ENCODE peak calls at places on chromosome 19, in five cellular contexts. D is fibroblast of mammary gland; J is CD4-positive, alpha-beta T cell; X is ovary; K is left ventricle myocardium inferior. W is an unnamed sample.

GRCh38 chr19:608155-609000 is 18.7 kb downstream of the HCN2 start:
- DNase-seq in D (no peak), J (no peak), X (no peak), K (no peak), W (no peak)

GRCh38 chr19:50667759-50668231 is 18.6 kb downstream of the C19orf81 start:
- DNase-seq in D (no peak), J (no peak), X (no peak), K (no peak), W (no peak)

GRCh38 chr19:53789708-53790678 is 34.1 kb downstream of the NLRP12 start:
- DNase-seq in D (no peak), J (no peak), X (no peak), K (no peak), W (no peak)

GRCh38 chr19:31518216-31518615 is 169.0 kb upstream of the TSHZ3 start:
- DNase-seq in D (no peak), J (no peak), X (no peak), K (no peak), W (no peak)

GRCh38 chr19:13082192-13083007 is 20.3 kb downstream of the LYL1 start:
- DNase-seq in D (peak; percentile 55), J (no peak), X (no peak), K (no peak), W (peak; percentile 32)

GRCh38 chr19:50568321-50569022 is at the start of gene LRRC4B:
- DNase-seq in D (no peak), J (no peak), X (no peak), K (no peak), W (peak; percentile 7)

GRCh38 chr19:47514151-47514868 is 553 bp downstream of the NAPA start:
- DNase-seq in D (no peak), J (no peak), X (peak; percentile 36), K (no peak), W (no peak)

GRCh38 chr19:13781547-13781946 is 7.3 kb downstream of the C19orf53 start:
- DNase-seq in D (peak; percentile 83), J (no peak), X (peak; percentile 67), K (peak; percentile 72), W (peak; percentile 93)

GRCh38 chr19:12331211-12331941 is 2.1 kb downstream of the ZNF563 start:
- DNase-seq in D (no peak), J (peak; percentile 38), X (no peak), K (no peak), W (no peak)

GRCh38 chr19:31107096-31107495 is 242.1 kb downstream of the TSHZ3 start:
- DNase-seq in D (no peak), J (no peak), X (no peak), K (no peak), W (no peak)

GRCh38 chr19:7833225-7834156 is 3.5 kb downstream of the EVI5L start:
- DNase-seq in D (peak; percentile 89), J (no peak), X (no peak), K (peak; percentile 82), W (peak; percentile 85)

GRCh38 chr19:11659612-11660011 is 62.3 kb downstream of the ZNF627 start:
- DNase-seq in D (peak; percentile 10), J (no peak), X (no peak), K (no peak), W (peak; percentile 5)

GRCh38 chr19:49468746-49469447 is 5.1 kb upstream of the FLT3LG start:
- DNase-seq in D (peak; percentile 72), J (peak; percentile 84), X (no peak), K (peak; percentile 80), W (peak; percentile 94)

GRCh38 chr19:19751846-19752245 is 18.9 kb upstream of the ZNF14 start:
- DNase-seq in D (no peak), J (no peak), X (no peak), K (no peak), W (no peak)

GRCh38 chr19:34274827-34275625 is 20.7 kb downstream of the GARRE1 start:
- DNase-seq in D (peak; percentile 75), J (no peak), X (no peak), K (no peak), W (peak; percentile 92)

GRCh38 chr19:13920940-13921744 is 15.1 kb downstream of the CC2D1A start:
- DNase-seq in D (peak; percentile 64), J (no peak), X (no peak), K (no peak), W (peak; percentile 50)

GRCh38 chr19:46809534-46810272 is 21.3 kb upstream of the SLC1A5 start:
- DNase-seq in D (no peak), J (no peak), X (no peak), K (no peak), W (no peak)

GRCh38 chr19:28489126-28489660 is 723.8 kb downstream of the UQCRFS1 start:
- DNase-seq in D (no peak), J (no peak), X (no peak), K (no peak), W (no peak)

GRCh38 chr19:18785179-18786124 is 5.7 kb downstream of the COMP start:
- DNase-seq in D (peak; percentile 57), J (peak; percentile 58), X (peak; percentile 68), K (peak; percentile 73), W (peak; percentile 58)

GRCh38 chr19:44401108-44401786 is at the start of gene ZNF285:
- DNase-seq in D (peak; percentile 98), J (peak; percentile 57), X (peak; percentile 92), K (peak; percentile 96), W (peak; percentile 97)

GRCh38 chr19:22733691-22734090 is 50.3 kb downstream of the ZNF99 start:
- DNase-seq in D (no peak), J (no peak), X (no peak), K (no peak), W (no peak)

GRCh38 chr19:38274734-38275133 is 10.4 kb downstream of the SPINT2 start:
- DNase-seq in D (no peak), J (no peak), X (no peak), K (peak; percentile 33), W (no peak)

GRCh38 chr19:18364826-18365528 is 21.0 kb upstream of the GDF15 start:
- DNase-seq in D (peak; percentile 97), J (no peak), X (peak; percentile 81), K (peak; percentile 42), W (peak; percentile 99)

GRCh38 chr19:46069841-46070341 is 29.1 kb upstream of the IGFL4 start:
- DNase-seq in D (peak; percentile 96), J (no peak), X (no peak), K (no peak), W (peak; percentile 94)

GRCh38 chr19:46294475-46294874 is 2.4 kb upstream of the HIF3A start:
- DNase-seq in D (no peak), J (no peak), X (no peak), K (no peak), W (no peak)

GRCh38 chr19:9793051-9793591 is 24.6 kb upstream of the ZNF846 start:
- DNase-seq in D (peak; percentile 54), J (peak; percentile 54), X (peak; percentile 69), K (peak; percentile 61), W (peak; percentile 52)

GRCh38 chr19:2440515-2440914 is 13.1 kb upstream of the TIMM13 start:
- DNase-seq in D (no peak), J (no peak), X (no peak), K (no peak), W (no peak)

GRCh38 chr19:16363133-16363851 is 38.7 kb downstream of the KLF2 start:
- DNase-seq in D (no peak), J (no peak), X (no peak), K (no peak), W (no peak)

GRCh38 chr19:38172001-38172400 is 52.0 kb downstream of the DPF1 start:
- DNase-seq in D (no peak), J (no peak), X (no peak), K (peak; percentile 41), W (no peak)

GRCh38 chr19:42075364-42075615 is 676 bp upstream of the ZNF574 start:
- DNase-seq in D (no peak), J (no peak), X (no peak), K (no peak), W (peak; percentile 21)

GRCh38 chr19:50673118-50673517 is 23.9 kb downstream of the C19orf81 start:
- DNase-seq in D (no peak), J (no peak), X (no peak), K (no peak), W (no peak)

GRCh38 chr19:33134571-33135041 is 2.7 kb downstream of the WDR88 start:
- DNase-seq in D (no peak), J (peak; percentile 43), X (no peak), K (no peak), W (no peak)
- TF ChIP-seq CTCF in D (no peak), J (no peak), X (no peak), K (no peak), W (no peak)

GRCh38 chr19:5958074-5958850 is 19.7 kb downstream of the RANBP3 start:
- DNase-seq in D (no peak), J (no peak), X (no peak), K (no peak), W (no peak)

GRCh38 chr19:5957132-5957531 is 20.8 kb downstream of the RANBP3 start:
- DNase-seq in D (peak; percentile 37), J (no peak), X (no peak), K (no peak), W (no peak)

GRCh38 chr19:5960005-5961001 is 17.6 kb downstream of the RANBP3 start:
- DNase-seq in D (no peak), J (no peak), X (no peak), K (peak; percentile 56), W (no peak)

GRCh38 chr19:5959260-5960004 is 18.5 kb downstream of the RANBP3 start:
- DNase-seq in D (no peak), J (no peak), X (no peak), K (no peak), W (no peak)

DNA sequence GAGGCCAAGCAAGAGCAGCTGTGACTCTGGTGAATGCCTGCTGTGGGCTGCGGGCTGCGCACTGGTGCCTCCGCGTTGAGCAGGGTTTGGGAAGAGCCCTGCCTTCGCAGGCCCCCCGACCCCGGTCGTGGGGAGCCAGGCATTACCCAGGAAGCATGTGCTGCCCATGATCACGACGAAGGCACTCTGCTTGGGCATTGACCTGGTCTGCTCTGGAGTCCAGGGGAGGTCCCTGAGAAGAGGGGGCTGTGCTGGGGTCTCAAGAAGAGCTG is 19.2 kb downstream of the RANBP3 start:
- DNase-seq in D (no peak), J (no peak), X (no peak), K (no peak), W (no peak)
- TF ChIP-seq CTCF in D (no peak), J (no peak), X (no peak), K (no peak), W (no peak)

DNA sequence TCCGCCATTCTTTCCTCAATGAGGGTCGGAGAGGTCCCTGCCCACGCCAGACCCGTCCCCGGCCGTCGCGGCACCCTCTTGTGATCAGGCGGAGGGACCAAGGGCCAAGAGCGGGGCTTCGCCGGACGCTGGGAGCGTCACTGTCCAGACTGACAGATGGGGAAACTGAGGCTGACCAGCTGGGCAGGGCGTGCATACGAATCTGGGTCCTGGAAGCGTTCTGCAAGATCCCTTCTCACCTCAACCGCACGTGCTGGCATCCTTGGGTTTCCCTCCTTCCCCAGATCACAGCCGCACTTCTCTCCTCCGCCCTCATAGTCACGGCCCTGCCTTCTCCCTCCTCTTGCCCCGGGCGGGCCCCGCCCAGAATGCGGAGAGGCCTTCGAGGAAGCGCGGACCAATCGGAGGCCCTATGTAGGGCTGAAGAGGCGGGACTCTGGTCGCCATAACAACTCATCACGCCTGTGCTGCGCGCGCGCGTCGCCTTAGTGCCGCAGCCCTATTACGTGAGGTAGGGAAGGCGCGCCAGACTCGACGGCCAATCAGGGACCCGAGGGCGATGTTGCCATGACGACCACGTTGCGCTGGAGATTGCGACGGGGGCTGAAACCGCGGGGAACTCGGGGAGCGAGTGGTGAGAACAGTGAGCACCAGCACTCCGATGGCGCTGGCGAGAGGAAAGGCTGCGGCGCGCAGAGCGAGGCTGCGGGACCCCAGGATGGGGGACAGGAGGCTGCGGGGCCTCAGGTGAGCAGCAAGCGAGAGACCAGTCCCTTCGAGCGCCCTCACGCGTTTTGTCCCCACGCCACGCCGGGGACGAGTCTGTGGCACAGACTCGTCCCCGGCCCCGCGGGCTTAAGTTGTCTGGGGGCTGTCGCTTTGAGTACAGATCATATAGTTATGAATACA is 5.7 kb downstream of the RNF225 start:
- DNase-seq in D (peak; percentile 99), J (peak; percentile 98), X (peak; percentile 100), K (peak; percentile 100), W (peak; percentile 100)
- TF ChIP-seq CTCF in D (no peak), J (no peak), X (no peak), K (peak; percentile 18), W (no peak)

GRCh38 chr19:40530091-40530901 is 46.4 kb upstream of the SHKBP1 start:
- DNase-seq in D (no peak), J (peak; percentile 28), X (peak; percentile 41), K (no peak), W (no peak)
- TF ChIP-seq CTCF in D (no peak), J (no peak), X (no peak), K (no peak), W (no peak)

W was measured in cardiac fibroblast.